ENCODE peak calls at places on chromosome 5, in seven cellular contexts. One of them, this sample, is unnamed.

GRCh38 chr5:171785517-171785916 is at the start of gene SMIM23:
- DNase-seq in psoas muscle: no peak
- DNase-seq in T-helper 17 cell: no peak
- DNase-seq in SK-MEL-5: no peak
- DNase-seq in NCI-H2029 treated with DMSO at 0.1 percent for 48 hours: no peak
- DNase-seq in nephron progenitor cell: no peak
- DNase-seq in neural crest cell: no peak
- DNase-seq in this sample: no peak

GRCh38 chr5:38532165-38532669 is 24.2 kb downstream of the LIFR start:
- DNase-seq in nephron progenitor cell: no peak
- DNase-seq in psoas muscle: peak; percentile 21
- DNase-seq in NCI-H2029 treated with DMSO at 0.1 percent for 48 hours: no peak
- DNase-seq in T-helper 17 cell: no peak
- DNase-seq in neural crest cell: no peak
- DNase-seq in SK-MEL-5: no peak
- DNase-seq in this sample: no peak

GRCh38 chr5:6356578-6357164 is 21.7 kb downstream of the MED10 start:
- DNase-seq in NCI-H2029 treated with DMSO at 0.1 percent for 48 hours: no peak
- DNase-seq in nephron progenitor cell: no peak
- DNase-seq in neural crest cell: no peak
- DNase-seq in psoas muscle: no peak
- DNase-seq in SK-MEL-5: no peak
- DNase-seq in T-helper 17 cell: no peak
- DNase-seq in this sample: no peak

GRCh38 chr5:137365126-137365865 is 133.8 kb downstream of the SPOCK1 start:
- DNase-seq in SK-MEL-5: no peak
- DNase-seq in neural crest cell: no peak
- DNase-seq in nephron progenitor cell: no peak
- DNase-seq in T-helper 17 cell: no peak
- DNase-seq in psoas muscle: no peak
- DNase-seq in NCI-H2029 treated with DMSO at 0.1 percent for 48 hours: no peak
- DNase-seq in this sample: no peak

GRCh38 chr5:172921906-172922305 is 37.3 kb upstream of the RPL26L1 start:
- DNase-seq in neural crest cell: no peak
- DNase-seq in nephron progenitor cell: no peak
- DNase-seq in SK-MEL-5: no peak
- DNase-seq in T-helper 17 cell: no peak
- DNase-seq in NCI-H2029 treated with DMSO at 0.1 percent for 48 hours: no peak
- DNase-seq in psoas muscle: no peak
- DNase-seq in this sample: no peak

GRCh38 chr5:139426222-139426885 is 13.0 kb downstream of the DNAJC18 start:
- DNase-seq in SK-MEL-5: no peak
- DNase-seq in NCI-H2029 treated with DMSO at 0.1 percent for 48 hours: no peak
- DNase-seq in psoas muscle: no peak
- DNase-seq in T-helper 17 cell: no peak
- DNase-seq in nephron progenitor cell: no peak
- DNase-seq in neural crest cell: no peak
- DNase-seq in this sample: no peak

GRCh38 chr5:74040065-74040551 is 414.1 kb downstream of the ARHGEF28 start:
- DNase-seq in psoas muscle: no peak
- DNase-seq in NCI-H2029 treated with DMSO at 0.1 percent for 48 hours: peak; percentile 75
- DNase-seq in T-helper 17 cell: no peak
- DNase-seq in nephron progenitor cell: no peak
- DNase-seq in SK-MEL-5: no peak
- DNase-seq in neural crest cell: no peak
- DNase-seq in this sample: no peak

GRCh38 chr5:127875235-127876021 is 172.2 kb downstream of the CCDC192 start:
- DNase-seq in SK-MEL-5: peak; percentile 78
- DNase-seq in psoas muscle: peak; percentile 28
- DNase-seq in NCI-H2029 treated with DMSO at 0.1 percent for 48 hours: peak; percentile 80
- DNase-seq in nephron progenitor cell: peak; percentile 54
- DNase-seq in T-helper 17 cell: no peak
- DNase-seq in neural crest cell: peak; percentile 37
- DNase-seq in this sample: peak; percentile 41

GRCh38 chr5:126941403-126941802 is 89.0 kb downstream of the MARCHF3 start:
- DNase-seq in neural crest cell: no peak
- DNase-seq in psoas muscle: no peak
- DNase-seq in SK-MEL-5: no peak
- DNase-seq in nephron progenitor cell: no peak
- DNase-seq in NCI-H2029 treated with DMSO at 0.1 percent for 48 hours: no peak
- DNase-seq in T-helper 17 cell: no peak
- DNase-seq in this sample: no peak

GRCh38 chr5:171606414-171607024 is 179.1 kb upstream of the SMIM23 start:
- DNase-seq in NCI-H2029 treated with DMSO at 0.1 percent for 48 hours: no peak
- DNase-seq in nephron progenitor cell: no peak
- DNase-seq in psoas muscle: no peak
- DNase-seq in SK-MEL-5: peak; percentile 11
- DNase-seq in neural crest cell: no peak
- DNase-seq in T-helper 17 cell: no peak
- DNase-seq in this sample: no peak

GRCh38 chr5:79832911-79833310 is 143.3 kb downstream of the CMYA5 start:
- DNase-seq in neural crest cell: no peak
- DNase-seq in nephron progenitor cell: no peak
- DNase-seq in SK-MEL-5: no peak
- DNase-seq in T-helper 17 cell: no peak
- DNase-seq in psoas muscle: no peak
- DNase-seq in NCI-H2029 treated with DMSO at 0.1 percent for 48 hours: no peak
- DNase-seq in this sample: no peak

GRCh38 chr5:33662721-33663435 is 222.1 kb downstream of the TARS1 start:
- DNase-seq in SK-MEL-5: no peak
- DNase-seq in nephron progenitor cell: no peak
- DNase-seq in T-helper 17 cell: no peak
- DNase-seq in NCI-H2029 treated with DMSO at 0.1 percent for 48 hours: no peak
- DNase-seq in neural crest cell: no peak
- DNase-seq in psoas muscle: no peak
- DNase-seq in this sample: no peak